ENCODE peak calls at places on chromosomes 6 and 20, in four cellular contexts. C is K562, A is GM12878, J is GM12892. N is an unnamed sample.
A peak's percentile ranks its signal among the peaks of the same experiment; 100 is the strongest.

GRCh38 chr20:2585811-2586210 is 49.4 kb downstream of the TMC2 start:
- DNase-seq in C (no peak), A (no peak), J (no peak), N (no peak)

GRCh38 chr6:35955071-35955470 is 34.2 kb upstream of the SRPK1 start:
- DNase-seq in C (no peak), A (no peak), J (no peak), N (no peak)

GRCh38 chr6:3509326-3509725 is 52.5 kb upstream of the SLC22A23 start:
- DNase-seq in C (no peak), A (no peak), J (no peak), N (no peak)

GRCh38 chr6:41306187-41306854 is 19.8 kb upstream of the TREM1 start:
- DNase-seq in C (peak; percentile 68), A (no peak), J (no peak), N (no peak)

GRCh38 chr6:113414511-113414910 is 442.6 kb upstream of the MARCKS start:
- DNase-seq in C (no peak), A (no peak), J (no peak), N (no peak)

GRCh38 chr6:27891300-27891913 is 20.8 kb downstream of the OR2B2 start:
- DNase-seq in C (no peak), A (no peak), J (no peak), N (no peak)

GRCh38 chr20:23257848-23258746 is 92.5 kb upstream of the NXT1 start:
- DNase-seq in C (no peak), A (no peak), J (no peak), N (no peak)

GRCh38 chr20:37339208-37339607 is 6.7 kb upstream of the SRC start:
- DNase-seq in C (no peak), A (no peak), J (no peak), N (no peak)

GRCh38 chr20:46178891-46179290 is 60.8 kb downstream of the CD40 start:
- DNase-seq in C (no peak), A (no peak), J (no peak), N (no peak)

GRCh38 chr20:17559338-17559737 is 10.5 kb upstream of the DSTN start:
- DNase-seq in C (no peak), A (no peak), J (no peak), N (no peak)

GRCh38 chr6:137291441-137291840 is 72.3 kb upstream of the IFNGR1 start:
- DNase-seq in C (no peak), A (no peak), J (no peak), N (no peak)

GRCh38 chr6:62980093-62980492 is 231.2 kb upstream of the FKBP1C start:
- DNase-seq in C (no peak), A (no peak), J (no peak), N (no peak)

GRCh38 chr6:37547564-37548061 is 47.9 kb upstream of the CCDC167 start:
- DNase-seq in C (no peak), A (no peak), J (no peak), N (no peak)

GRCh38 chr6:156658186-156658585 is 119.0 kb upstream of the ARID1B start:
- DNase-seq in C (no peak), A (no peak), J (no peak), N (no peak)

GRCh38 chr6:21587182-21587924 is 6.2 kb upstream of the SOX4 start:
- DNase-seq in C (no peak), A (no peak), J (peak; percentile 39), N (peak; percentile 39)

GRCh38 chr20:34420146-34420545 is 57.1 kb downstream of the ITCH start:
- DNase-seq in C (no peak), A (no peak), J (no peak), N (no peak)

GRCh38 chr20:3890410-3890751 is 1.2 kb downstream of the PANK2 start:
- DNase-seq in C (no peak), A (no peak), J (no peak), N (no peak)

GRCh38 chr6:3193102-3193837 is 34.2 kb downstream of the TUBB2B start:
- DNase-seq in C (no peak), A (no peak), J (no peak), N (no peak)

GRCh38 chr6:23272536-23272935 is 703.2 kb downstream of the HDGFL1 start:
- DNase-seq in C (no peak), A (no peak), J (no peak), N (no peak)

DNA sequence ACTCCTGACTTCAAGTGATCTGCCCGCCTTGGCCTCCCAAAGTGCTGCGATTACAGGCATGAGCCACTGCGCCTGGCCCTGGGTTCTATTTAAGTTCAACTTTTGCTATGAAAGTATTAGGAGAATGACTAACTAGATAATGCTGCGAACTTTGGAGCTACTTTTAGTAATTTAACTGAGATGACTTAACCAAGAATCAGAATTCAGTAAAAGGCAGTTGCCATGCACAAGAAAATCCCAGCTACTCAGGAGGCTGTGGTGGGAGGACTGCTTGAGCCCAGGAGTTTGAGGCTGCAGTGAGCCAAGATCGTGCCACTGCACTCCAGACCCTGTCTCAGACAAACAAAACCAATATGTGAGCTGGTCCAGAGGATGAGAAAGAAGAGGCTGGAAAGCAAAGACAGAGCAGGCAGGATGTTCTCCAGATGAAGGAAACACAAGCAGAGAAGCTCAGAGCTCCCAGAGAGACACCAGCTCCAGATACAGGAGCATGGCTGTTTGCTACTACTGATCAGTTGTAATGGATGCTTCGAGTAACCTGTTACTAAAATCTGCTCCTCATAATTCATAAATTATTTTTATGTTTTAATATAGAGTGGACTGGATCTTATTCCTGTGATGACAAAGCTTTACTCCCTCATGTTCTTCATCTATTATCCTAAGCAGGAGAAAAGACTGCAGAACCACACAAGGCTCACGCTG is 23.9 kb downstream of the ZNF217 start:
- DNase-seq in C (no peak), A (no peak), J (no peak), N (no peak)
- TF ChIP-seq POLR2AphosphoS5 in C (no peak), A (no peak), J (no peak), N (no peak)

GRCh38 chr20:10790013-10790412 is 116.2 kb upstream of the JAG1 start:
- DNase-seq in C (no peak), A (no peak), J (no peak), N (no peak)

GRCh38 chr20:10789386-10789785 is 115.6 kb upstream of the JAG1 start:
- DNase-seq in C (no peak), A (no peak), J (no peak), N (no peak)

GRCh38 chr20:10788055-10788454 is 114.3 kb upstream of the JAG1 start:
- DNase-seq in C (no peak), A (no peak), J (no peak), N (no peak)

GRCh38 chr20:10786678-10787077 is 112.9 kb upstream of the JAG1 start:
- DNase-seq in C (no peak), A (no peak), J (no peak), N (no peak)

DNA sequence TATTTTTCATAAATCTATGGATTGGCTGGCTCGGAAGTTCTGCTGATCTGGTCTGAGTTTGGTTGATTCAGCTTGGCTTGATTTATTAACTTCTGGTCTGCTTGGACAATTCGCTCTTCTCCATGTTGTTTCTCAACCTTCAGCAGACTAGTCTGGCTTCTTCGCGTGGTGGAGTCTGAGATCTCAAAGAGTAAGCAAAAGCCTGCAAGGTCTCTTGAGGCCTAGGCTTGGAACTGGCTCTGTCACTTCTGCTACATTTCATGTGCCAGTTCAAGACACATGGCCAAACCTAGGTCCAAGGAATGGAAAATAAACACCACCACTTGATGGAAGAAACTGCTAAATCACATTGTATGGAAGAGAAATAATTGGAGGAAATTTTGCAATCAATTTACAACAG is 115.1 kb upstream of the JAG1 start:
- DNase-seq in C (no peak), A (no peak), J (no peak), N (no peak)
- TF ChIP-seq TAF1 in C (no peak), A (no peak), J (no peak), N (no peak)

GRCh38 chr6:32192608-32193039 is at the start of gene GPSM3:
- DNase-seq in C (peak; percentile 45), A (peak; percentile 59), J (no peak), N (no peak)
- TF ChIP-seq POLR2A in C (peak; percentile 75), A (peak; percentile 66), J (no peak), N (no peak)

GRCh38 chr6:129766959-129767728 is 57.2 kb upstream of the ARHGAP18 start:
- DNase-seq in C (peak; percentile 30), A (no peak), J (no peak), N (peak; percentile 16)
- TF ChIP-seq POLR2AphosphoS5 in C (no peak), A (no peak), J (no peak), N (no peak)

N was measured in GM12891.